ENCODE peak calls at places on chromosomes 4 and X, in four cellular contexts. One of them, this sample, is unnamed.

GRCh38 chrX:37047776-37048175 is 39.6 kb downstream of the FAM47C start:
- DNase-seq in A549: no peak
- DNase-seq in HepG2: no peak
- DNase-seq in SK-N-SH: no peak
- DNase-seq in this sample: no peak

GRCh38 chr4:25051534-25051933 is 20.8 kb upstream of the LGI2 start:
- DNase-seq in A549: no peak
- DNase-seq in HepG2: no peak
- DNase-seq in SK-N-SH: no peak
- DNase-seq in this sample: no peak

GRCh38 chr4:181752516-181752915 is 490.7 kb upstream of the TENM3 start:
- DNase-seq in A549: no peak
- DNase-seq in HepG2: no peak
- DNase-seq in SK-N-SH: no peak
- DNase-seq in this sample: no peak

GRCh38 chrX:666762-667161 is 36.2 kb downstream of the SHOX start:
- DNase-seq in A549: no peak
- DNase-seq in HepG2: no peak
- DNase-seq in SK-N-SH: no peak
- DNase-seq in this sample: no peak

GRCh38 chr4:180990931-180991330 is 1252.3 kb upstream of the TENM3 start:
- DNase-seq in A549: no peak
- DNase-seq in HepG2: no peak
- DNase-seq in SK-N-SH: no peak
- DNase-seq in this sample: no peak

GRCh38 chrX:143621276-143621675 is 14.6 kb downstream of the SLITRK4 start:
- DNase-seq in A549: no peak
- DNase-seq in HepG2: no peak
- DNase-seq in SK-N-SH: no peak
- DNase-seq in this sample: no peak

GRCh38 chrX:80792205-80792604 is 17.5 kb downstream of the BRWD3 start:
- DNase-seq in A549: no peak
- DNase-seq in HepG2: no peak
- DNase-seq in SK-N-SH: no peak
- DNase-seq in this sample: no peak

GRCh38 chr4:27154706-27155105 is 294.1 kb downstream of the STIM2 start:
- DNase-seq in A549: no peak
- DNase-seq in HepG2: no peak
- DNase-seq in SK-N-SH: no peak
- DNase-seq in this sample: no peak

GRCh38 chr4:63218837-63219236 is 1190.4 kb downstream of the TECRL start:
- DNase-seq in A549: no peak
- DNase-seq in HepG2: no peak
- DNase-seq in SK-N-SH: no peak
- DNase-seq in this sample: no peak

GRCh38 chrX:71545364-71545763 is 12.5 kb downstream of the OGT start:
- DNase-seq in A549: no peak
- DNase-seq in HepG2: no peak
- DNase-seq in SK-N-SH: no peak
- DNase-seq in this sample: no peak

GRCh38 chrX:34197946-34198345 is 65.8 kb upstream of the FAM47A start:
- DNase-seq in A549: no peak
- DNase-seq in HepG2: no peak
- DNase-seq in SK-N-SH: no peak
- DNase-seq in this sample: no peak

GRCh38 chr4:146134761-146135160 is 40.8 kb upstream of the LSM6 start:
- DNase-seq in A549: no peak
- DNase-seq in HepG2: no peak
- DNase-seq in SK-N-SH: peak
- DNase-seq in this sample: no peak

GRCh38 chr4:1345905-1346780 is 865 bp upstream of the UVSSA start:
- DNase-seq in A549: peak
- DNase-seq in HepG2: peak
- DNase-seq in SK-N-SH: peak
- DNase-seq in this sample: no peak

GRCh38 chr4:180054291-180054690 is 2188.9 kb upstream of the TENM3 start:
- DNase-seq in A549: no peak
- DNase-seq in HepG2: no peak
- DNase-seq in SK-N-SH: no peak
- DNase-seq in this sample: no peak

GRCh38 chr4:146033149-146033548 is 94.5 kb upstream of the ZNF827 start:
- DNase-seq in A549: no peak
- DNase-seq in HepG2: peak
- DNase-seq in SK-N-SH: no peak
- DNase-seq in this sample: no peak

GRCh38 chr4:144645102-144645469 is 870 bp upstream of the HHIP start:
- DNase-seq in A549: no peak
- DNase-seq in HepG2: no peak
- DNase-seq in SK-N-SH: peak
- DNase-seq in this sample: no peak

GRCh38 chr4:67881226-67881625 is 2.6 kb downstream of the TMPRSS11D start:
- DNase-seq in A549: no peak
- DNase-seq in HepG2: no peak
- DNase-seq in SK-N-SH: no peak
- DNase-seq in this sample: no peak

GRCh38 chr4:33063238-33063637 is 2343.1 kb downstream of the PCDH7 start:
- DNase-seq in A549: no peak
- DNase-seq in HepG2: no peak
- DNase-seq in SK-N-SH: no peak
- DNase-seq in this sample: no peak

GRCh38 chr4:53916431-53916889 is 147.9 kb downstream of the CHIC2 start:
- DNase-seq in A549: no peak
- DNase-seq in HepG2: no peak
- DNase-seq in SK-N-SH: no peak
- DNase-seq in this sample: no peak

GRCh38 chr4:187010052-187010451 is 286.4 kb upstream of the FAT1 start:
- DNase-seq in A549: no peak
- DNase-seq in HepG2: no peak
- DNase-seq in SK-N-SH: no peak
- DNase-seq in this sample: no peak

GRCh38 chrX:110321670-110322069 is 3.8 kb upstream of the AMMECR1 start:
- DNase-seq in A549: no peak
- DNase-seq in HepG2: no peak
- DNase-seq in SK-N-SH: no peak
- DNase-seq in this sample: no peak

GRCh38 chr4:94454405-94454804 is 2.7 kb downstream of the PDLIM5 start:
- DNase-seq in A549: no peak
- DNase-seq in HepG2: no peak
- DNase-seq in SK-N-SH: no peak
- DNase-seq in this sample: no peak

DNA sequence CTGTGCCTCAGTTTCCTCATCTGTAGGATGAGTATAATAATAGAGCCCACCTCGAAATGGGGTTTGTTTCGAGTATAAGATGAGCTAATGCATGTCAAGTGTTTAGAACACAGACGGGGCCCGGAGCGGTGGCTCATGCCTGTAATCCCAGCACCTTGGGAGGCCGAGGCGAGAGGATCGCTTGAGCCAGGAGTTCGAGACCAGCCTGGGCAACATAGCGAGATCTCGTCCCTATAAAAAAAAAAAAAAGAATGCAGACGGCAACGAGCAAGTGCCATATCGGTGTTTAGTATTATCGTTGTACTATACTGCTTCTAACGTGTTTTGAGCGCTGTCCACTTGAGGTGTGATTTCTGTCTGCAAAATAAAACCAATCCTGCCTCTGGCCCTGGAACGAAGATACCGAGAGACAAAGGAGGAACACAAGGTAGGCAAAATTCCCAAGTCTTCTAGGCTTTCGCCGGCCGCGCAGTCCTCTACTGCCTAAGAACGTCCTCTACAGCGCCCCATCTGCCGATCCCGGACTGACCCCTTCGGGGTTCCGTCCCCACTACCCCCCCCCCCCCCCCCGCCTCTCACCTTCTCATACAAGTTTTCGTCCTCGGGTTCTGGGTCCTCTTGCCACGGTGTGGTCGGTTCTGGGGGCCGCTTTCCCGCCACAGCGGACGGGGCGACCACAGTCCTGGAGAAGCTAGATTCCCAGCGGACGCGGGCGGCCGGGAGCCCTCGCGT is 442 bp downstream of the NDUFB11 start:
- DNase-seq in A549: peak
- DNase-seq in HepG2: no peak
- DNase-seq in SK-N-SH: peak
- DNase-seq in this sample: peak
- TF ChIP-seq PBX3 in A549: no peak
- TF ChIP-seq PBX3 in HepG2: no peak
- TF ChIP-seq PBX3 in SK-N-SH: no peak
- TF ChIP-seq PBX3 in this sample: no peak

DNA sequence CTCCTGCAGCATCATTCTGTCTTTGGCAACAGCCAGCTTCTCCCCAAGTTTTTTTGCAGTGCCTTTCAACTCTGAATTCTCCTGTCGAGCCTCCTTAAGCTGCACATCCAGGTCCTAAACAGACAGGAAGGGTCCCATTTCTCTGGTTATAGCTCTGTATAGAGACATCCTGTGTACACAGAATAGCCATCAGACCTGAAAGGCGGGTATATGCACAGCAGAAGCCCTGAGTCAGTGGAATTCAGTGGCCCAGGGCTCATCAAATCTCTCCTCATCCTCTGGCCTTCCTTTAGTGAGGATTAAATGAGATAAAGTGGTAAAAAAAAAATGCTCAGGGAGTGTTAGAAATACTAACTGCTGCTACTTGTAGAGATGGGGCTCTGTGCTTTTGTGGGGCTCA is 73.8 kb downstream of the FAM184B start:
- DNase-seq in A549: no peak
- DNase-seq in HepG2: no peak
- DNase-seq in SK-N-SH: no peak
- DNase-seq in this sample: no peak
- TF ChIP-seq PBX3 in A549: no peak
- TF ChIP-seq PBX3 in HepG2: no peak
- TF ChIP-seq PBX3 in SK-N-SH: no peak
- TF ChIP-seq PBX3 in this sample: no peak

DNA sequence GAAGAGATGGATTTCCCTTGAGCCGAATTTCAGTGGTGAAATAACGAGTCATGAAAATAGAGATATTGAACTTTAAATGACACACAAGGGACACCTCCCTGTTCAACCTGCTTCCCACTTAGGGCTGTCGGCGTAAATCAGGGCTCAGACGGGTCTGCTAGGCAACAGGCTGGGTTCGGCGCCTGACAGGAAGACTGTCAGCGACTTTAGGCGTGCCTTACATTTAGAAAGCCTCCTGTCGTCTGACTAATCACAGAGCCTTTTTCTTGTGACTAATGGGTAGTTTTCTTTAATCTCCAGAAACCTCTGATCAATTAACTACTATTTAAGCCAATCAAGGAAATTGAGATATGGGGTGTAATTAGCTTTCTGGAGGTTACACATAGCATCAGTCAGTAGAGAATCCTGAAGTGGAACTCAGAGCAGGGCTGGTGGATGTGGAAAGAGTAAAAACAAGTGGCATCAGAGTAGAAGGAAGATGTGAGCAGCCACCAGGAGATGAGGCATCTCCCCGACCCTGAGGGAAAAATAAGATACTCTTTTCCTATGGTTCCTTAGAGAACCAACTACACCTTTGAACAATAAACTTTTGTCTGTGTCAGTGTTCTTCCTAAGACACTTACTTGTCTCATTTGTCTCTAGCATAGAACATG is 86.2 kb upstream of the HS3ST1 start:
- DNase-seq in A549: no peak
- DNase-seq in HepG2: no peak
- DNase-seq in SK-N-SH: no peak
- DNase-seq in this sample: no peak
- TF ChIP-seq PBX3 in A549: no peak
- TF ChIP-seq PBX3 in HepG2: no peak
- TF ChIP-seq PBX3 in SK-N-SH: no peak
- TF ChIP-seq PBX3 in this sample: no peak

GRCh38 chrX:16978193-16978984 is 31.9 kb downstream of the REPS2 start:
- DNase-seq in A549: no peak
- DNase-seq in HepG2: no peak
- DNase-seq in SK-N-SH: no peak
- DNase-seq in this sample: no peak
- TF ChIP-seq PBX3 in A549: no peak
- TF ChIP-seq PBX3 in HepG2: no peak
- TF ChIP-seq PBX3 in SK-N-SH: no peak
- TF ChIP-seq PBX3 in this sample: no peak

GRCh38 chrX:115366535-115366934 is 77.0 kb downstream of the LUZP4 start:
- DNase-seq in A549: no peak
- DNase-seq in HepG2: no peak
- DNase-seq in SK-N-SH: no peak
- DNase-seq in this sample: no peak
- TF ChIP-seq PBX3 in A549: no peak
- TF ChIP-seq PBX3 in HepG2: no peak
- TF ChIP-seq PBX3 in SK-N-SH: no peak
- TF ChIP-seq PBX3 in this sample: no peak

GRCh38 chrX:13215729-13216128 is 104.1 kb downstream of the ATXN3L start:
- DNase-seq in A549: no peak
- DNase-seq in HepG2: no peak
- DNase-seq in SK-N-SH: no peak
- DNase-seq in this sample: no peak
- TF ChIP-seq PBX3 in A549: no peak
- TF ChIP-seq PBX3 in HepG2: no peak
- TF ChIP-seq PBX3 in SK-N-SH: peak
- TF ChIP-seq PBX3 in this sample: no peak

GRCh38 chrX:19839770-19840254 is 47.6 kb downstream of the SH3KBP1 start:
- DNase-seq in A549: no peak
- DNase-seq in HepG2: no peak
- DNase-seq in SK-N-SH: no peak
- DNase-seq in this sample: peak

GRCh38 chrX:19842542-19842941 is 44.9 kb downstream of the SH3KBP1 start:
- DNase-seq in A549: no peak
- DNase-seq in HepG2: no peak
- DNase-seq in SK-N-SH: no peak
- DNase-seq in this sample: no peak

GRCh38 chrX:19836337-19836736 is 51.1 kb downstream of the SH3KBP1 start:
- DNase-seq in A549: no peak
- DNase-seq in HepG2: no peak
- DNase-seq in SK-N-SH: no peak
- DNase-seq in this sample: no peak

GRCh38 chrX:19840899-19841648 is 46.3 kb downstream of the SH3KBP1 start:
- DNase-seq in A549: no peak
- DNase-seq in HepG2: peak
- DNase-seq in SK-N-SH: no peak
- DNase-seq in this sample: peak
- TF ChIP-seq PBX3 in A549: no peak
- TF ChIP-seq PBX3 in HepG2: no peak
- TF ChIP-seq PBX3 in SK-N-SH: no peak
- TF ChIP-seq PBX3 in this sample: no peak